ENCODE peak calls at places on chromosomes 6 and 20, in four cellular contexts. Z is DMS 273 treated with DMSO at 0.1 percent for 48 hours, M is nephron progenitor cell, D is adrenal gland. Q is an unnamed sample.
A peak's percentile ranks its signal among the peaks of the same experiment; 100 is the strongest.

GRCh38 chr20:56442381-56443365 is 25.8 kb upstream of the RTF2 start:
- DNase-seq in Z (no peak), D (no peak), M (no peak), Q (no peak)

GRCh38 chr6:116406678-116407345 is 36.1 kb downstream of the DSE start:
- DNase-seq in D (no peak), Z (no peak), M (no peak), Q (no peak)

GRCh38 chr20:4102381-4102780 is 87.0 kb upstream of the RNF24 start:
- DNase-seq in M (no peak), D (no peak), Z (peak; percentile 51), Q (no peak)

GRCh38 chr6:159983641-159984080 is 14.8 kb downstream of the IGF2R start:
- DNase-seq in Z (no peak), M (no peak), D (peak; percentile 43), Q (no peak)

GRCh38 chr6:22149501-22150490 is 147.0 kb downstream of the PRL start:
- DNase-seq in D (peak; percentile 78), M (peak; percentile 32), Z (peak; percentile 59), Q (no peak)

GRCh38 chr6:15400572-15401004 is 154.7 kb downstream of the JARID2 start:
- DNase-seq in D (peak; percentile 69), M (peak; percentile 78), Z (peak; percentile 51), Q (peak; percentile 60)

GRCh38 chr20:21396045-21396893 is 1.1 kb downstream of the NKX2-4 start:
- DNase-seq in D (no peak), M (peak; percentile 27), Z (no peak), Q (no peak)

GRCh38 chr6:40962241-40962640 is 76.8 kb downstream of the UNC5CL start:
- DNase-seq in Z (no peak), D (no peak), M (no peak), Q (no peak)

GRCh38 chr6:7145269-7146078 is 37.7 kb downstream of the RREB1 start:
- DNase-seq in Z (no peak), D (no peak), M (no peak), Q (no peak)

GRCh38 chr6:30615219-30615957 is 1.7 kb downstream of the PPP1R10 start:
- DNase-seq in Z (peak; percentile 87), D (peak; percentile 81), M (peak; percentile 39), Q (no peak)

GRCh38 chr20:41131594-41132387 is 5.6 kb upstream of the PLCG1 start:
- DNase-seq in Z (no peak), M (no peak), D (no peak), Q (peak; percentile 18)

GRCh38 chr6:165733487-165733791 is 70.4 kb upstream of the PDE10A start:
- DNase-seq in Z (no peak), M (no peak), D (no peak), Q (no peak)

GRCh38 chr6:169326067-169326799 is 72.6 kb upstream of the THBS2 start:
- DNase-seq in D (peak; percentile 56), Z (no peak), M (no peak), Q (no peak)

GRCh38 chr6:137751768-137752560 is 115.1 kb upstream of the TNFAIP3 start:
- DNase-seq in M (no peak), Z (no peak), D (no peak), Q (no peak)

GRCh38 chr6:132937466-132937906 is 123.1 kb downstream of the RPS12 start:
- DNase-seq in D (no peak), M (peak; percentile 73), Z (peak; percentile 41), Q (peak; percentile 57)

GRCh38 chr6:155188707-155189496 is 74.9 kb upstream of the CLDN20 start:
- DNase-seq in D (no peak), M (no peak), Z (no peak), Q (no peak)

GRCh38 chr20:53186630-53187029 is 214.5 kb downstream of the TSHZ2 start:
- DNase-seq in M (peak; percentile 11), Z (no peak), D (no peak), Q (no peak)

GRCh38 chr20:8540466-8540865 is 408.4 kb downstream of the PLCB1 start:
- DNase-seq in M (no peak), D (no peak), Z (no peak), Q (no peak)

GRCh38 chr6:151690303-151690702 is 117.2 kb upstream of the ESR1 start:
- DNase-seq in D (no peak), Z (no peak), M (no peak), Q (no peak)

GRCh38 chr20:34222208-34222607 is 19.0 kb upstream of the ASIP start:
- DNase-seq in Z (no peak), D (no peak), M (no peak), Q (no peak)

GRCh38 chr6:157227202-157228166 is 95.8 kb downstream of the TMEM242 start:
- DNase-seq in D (no peak), M (no peak), Z (no peak), Q (peak; percentile 37)

GRCh38 chr20:60751826-60752225 is 500.2 kb upstream of the CDH4 start:
- DNase-seq in Z (no peak), D (no peak), M (no peak), Q (no peak)

GRCh38 chr20:33568378-33569289 is 78.7 kb downstream of the CBFA2T2 start:
- DNase-seq in M (peak; percentile 33), Z (peak; percentile 91), D (no peak), Q (no peak)

GRCh38 chr6:139152892-139153271 is 18.0 kb downstream of the HECA start:
- DNase-seq in D (no peak), M (no peak), Z (no peak), Q (no peak)

GRCh38 chr6:136181191-136181833 is 68.8 kb downstream of the MTFR2 start:
- DNase-seq in Z (no peak), D (peak; percentile 35), M (no peak), Q (no peak)

GRCh38 chr6:155066371-155066770 is 71.3 kb downstream of the TIAM2 start:
- DNase-seq in D (no peak), M (no peak), Z (no peak), Q (no peak)

GRCh38 chr20:33672426-33673114 is 1.7 kb downstream of the NECAB3 start:
- DNase-seq in Z (no peak), D (peak; percentile 58), M (no peak), Q (no peak)

GRCh38 chr20:6051505-6051904 is 2.4 kb downstream of the LRRN4 start:
- DNase-seq in M (no peak), Z (no peak), D (peak; percentile 4), Q (no peak)

GRCh38 chr6:144219056-144219685 is 66.0 kb upstream of the UTRN start:
- DNase-seq in Z (peak; percentile 1), D (no peak), M (no peak), Q (no peak)

GRCh38 chr6:166939894-166940293 is 16.5 kb downstream of the RNASET2 start:
- DNase-seq in Z (no peak), D (no peak), M (no peak), Q (peak; percentile 18)

GRCh38 chr6:158081657-158081935 is 86.5 kb downstream of the SERAC1 start:
- DNase-seq in D (peak; percentile 39), M (no peak), Z (no peak), Q (no peak)

GRCh38 chr20:46559685-46560440 is 9.4 kb upstream of the OCSTAMP start:
- DNase-seq in D (no peak), Z (no peak), M (no peak), Q (no peak)

GRCh38 chr20:20824924-20825584 is 112.6 kb upstream of the RALGAPA2 start:
- DNase-seq in D (peak; percentile 54), M (peak; percentile 72), Z (no peak), Q (peak; percentile 61)

GRCh38 chr20:40225596-40225995 is 463.4 kb downstream of the MAFB start:
- DNase-seq in Z (no peak), M (no peak), D (no peak), Q (no peak)

GRCh38 chr20:47799116-47799715 is 13.9 kb upstream of the SULF2 start:
- DNase-seq in Z (no peak), D (no peak), M (no peak), Q (no peak)

GRCh38 chr6:73285674-73286283 is 22.8 kb upstream of the KHDC1 start:
- DNase-seq in M (no peak), D (no peak), Z (no peak), Q (no peak)

GRCh38 chr6:82183642-82184282 is 63.8 kb downstream of the IBTK start:
- DNase-seq in D (no peak), Z (no peak), M (no peak), Q (no peak)